ENCODE peak calls at places on chromosomes 7 and 10, in four cellular contexts. L is suprapubic skin, H is lower leg skin, P is neural crest cell. G is an unnamed sample.
A peak's percentile ranks its signal among the peaks of the same experiment; 100 is the strongest.

GRCh38 chr10:80472234-80473095 is 18.4 kb downstream of the TSPAN14 start:
- DNase-seq in L (no peak), H (no peak), P (no peak), G (no peak)

GRCh38 chr10:69696073-69696731 is 66.2 kb downstream of the FAM241B start:
- DNase-seq in L (no peak), H (peak; percentile 54), P (peak; percentile 42), G (no peak)

GRCh38 chr10:3468919-3469638 is 296.5 kb upstream of the PITRM1 start:
- DNase-seq in L (peak; percentile 83), H (peak; percentile 89), P (no peak), G (no peak)

GRCh38 chr10:86290933-86291615 is 75.5 kb downstream of the GRID1 start:
- DNase-seq in L (peak; percentile 40), H (peak; percentile 57), P (no peak), G (peak; percentile 50)

GRCh38 chr7:151240942-151241754 is 7.3 kb downstream of the SMARCD3 start:
- DNase-seq in L (no peak), H (no peak), P (no peak), G (no peak)

GRCh38 chr7:65225422-65226006 is 148.1 kb upstream of the ZNF92 start:
- DNase-seq in L (no peak), H (no peak), P (no peak), G (no peak)

GRCh38 chr10:63722537-63722936 is 201.3 kb downstream of the REEP3 start:
- DNase-seq in L (no peak), H (no peak), P (no peak), G (no peak)

GRCh38 chr7:155198901-155199845 is 98.5 kb upstream of the INSIG1 start:
- DNase-seq in L (no peak), H (peak; percentile 29), P (no peak), G (peak; percentile 48)

GRCh38 chr7:2628137-2628482 is 3.7 kb upstream of the TTYH3 start:
- DNase-seq in L (no peak), H (no peak), P (no peak), G (no peak)

GRCh38 chr10:106424981-106425380 is 739.5 kb downstream of the SORCS1 start:
- DNase-seq in L (no peak), H (no peak), P (no peak), G (no peak)

GRCh38 chr10:127524229-127524628 is 24.9 kb upstream of the NPS start:
- DNase-seq in L (no peak), H (no peak), P (no peak), G (no peak)
- TF ChIP-seq CTCF in L (no peak), H (no peak), P (peak; percentile 48), G (peak; percentile 64)

DNA sequence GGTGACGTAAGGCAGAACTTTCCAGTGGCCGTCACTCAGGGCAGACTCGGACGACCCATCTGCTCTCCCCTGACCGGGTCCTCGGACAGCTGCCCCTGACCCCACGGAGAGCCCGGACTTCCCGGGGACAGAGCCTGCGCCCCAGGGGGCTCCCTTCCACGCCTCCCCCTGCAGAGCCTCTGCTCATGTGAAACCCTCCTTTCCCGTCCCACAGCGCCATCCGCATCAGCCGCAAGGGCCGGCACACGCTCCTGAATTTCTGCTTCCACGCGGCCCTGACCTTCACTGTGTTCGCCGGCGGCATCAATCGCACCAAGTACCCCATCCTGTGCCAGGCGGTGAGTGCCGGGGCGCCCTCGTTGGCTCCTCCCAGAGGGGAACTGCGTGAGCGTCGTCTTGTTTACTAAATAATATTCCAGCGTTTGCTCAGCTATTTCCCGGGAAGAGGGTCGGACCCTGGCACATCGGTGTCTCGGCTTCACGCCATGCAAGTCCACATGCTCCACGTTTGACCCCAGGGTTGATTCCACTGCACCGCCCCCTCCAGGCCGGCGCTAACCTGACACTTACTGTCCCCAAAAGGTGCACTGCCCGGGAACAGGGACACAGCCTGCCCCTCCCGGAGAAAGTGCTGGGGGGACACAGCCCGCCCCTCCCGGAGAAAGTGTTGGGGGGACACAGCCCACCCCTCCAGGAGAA is 10.9 kb downstream of the ADGRA1 start:
- DNase-seq in L (no peak), H (no peak), P (no peak), G (no peak)
- TF ChIP-seq CTCF in L (no peak), H (no peak), P (no peak), G (peak; percentile 26)

GRCh38 chr7:142626420-142627035 is 122.7 kb upstream of the PRSS1 start:
- DNase-seq in L (no peak), H (no peak), P (peak; percentile 67), G (no peak)
- TF ChIP-seq CTCF in L (peak; percentile 54), H (no peak), P (peak; percentile 65), G (peak; percentile 73)

GRCh38 chr7:140640060-140640611 is 477 bp downstream of the DENND2A start:
- DNase-seq in L (peak; percentile 81), H (peak; percentile 89), P (peak; percentile 36), G (peak; percentile 72)
- TF ChIP-seq CTCF in L (no peak), H (no peak), P (no peak), G (no peak)

DNA sequence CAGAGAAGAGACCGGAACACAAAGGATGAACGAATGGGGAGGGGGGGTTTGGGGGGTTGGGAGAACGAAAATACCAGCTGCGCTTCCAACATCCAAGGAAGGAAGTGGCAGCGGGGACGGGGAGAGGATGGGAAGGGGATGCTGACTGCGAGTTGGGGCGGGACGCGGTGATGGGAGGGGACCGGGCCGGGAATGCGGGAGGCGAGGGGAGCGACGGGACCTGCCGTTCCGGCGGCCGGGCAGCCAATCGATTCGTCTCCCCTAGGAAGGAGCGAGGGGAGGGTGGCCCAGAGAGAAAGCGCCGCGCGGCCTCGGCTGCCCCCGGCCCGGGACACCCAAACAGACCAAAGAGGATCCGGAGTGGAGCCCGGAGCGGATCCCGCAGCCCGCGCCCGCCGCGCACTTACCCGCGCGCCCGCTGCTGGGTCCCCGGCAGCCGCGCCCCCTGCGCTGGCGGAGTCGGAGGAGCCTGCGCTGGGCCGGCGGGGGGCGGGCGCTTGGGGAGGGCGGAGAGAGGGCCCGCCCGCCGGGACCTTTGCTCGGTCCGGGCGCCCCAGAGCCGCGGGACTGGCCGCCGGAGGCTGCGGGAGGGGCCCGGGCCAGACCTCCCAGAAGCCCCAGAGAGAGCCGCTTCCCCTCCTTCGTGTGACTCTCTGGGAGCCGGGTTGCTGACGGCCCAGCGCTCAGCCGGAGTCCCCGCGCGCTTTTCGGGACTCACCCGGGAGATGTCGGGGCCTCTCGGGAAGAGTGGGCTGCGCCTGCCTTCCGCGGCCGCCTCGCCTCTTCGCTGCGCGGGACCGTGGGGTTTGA is at the start of gene GSDME:
- DNase-seq in L (no peak), H (peak; percentile 93), P (peak; percentile 55), G (peak; percentile 77)
- TF ChIP-seq CTCF in L (no peak), H (no peak), P (no peak), G (no peak)

DNA sequence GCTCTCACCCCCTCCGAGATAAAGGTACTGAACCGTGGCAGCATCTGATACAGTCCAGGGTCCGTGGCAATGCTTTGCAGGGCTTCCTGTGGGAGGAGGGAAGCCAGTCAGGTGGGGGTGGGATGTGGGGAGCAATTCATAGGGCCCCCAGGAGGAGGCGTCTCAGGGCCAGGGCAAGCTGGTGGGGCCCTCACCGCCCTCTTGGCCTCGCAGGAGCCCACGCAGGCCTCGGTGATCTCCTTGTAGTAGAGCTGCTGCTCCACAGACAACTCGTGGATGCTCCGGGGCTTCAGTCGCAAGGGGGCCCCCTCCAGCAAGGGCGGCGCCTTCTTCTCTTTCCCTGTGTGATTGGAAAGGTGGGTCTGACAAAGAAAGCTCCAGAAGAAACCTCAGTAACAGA is 7.2 kb downstream of the TAF6 start:
- DNase-seq in L (no peak), H (no peak), P (no peak), G (no peak)
- TF ChIP-seq CTCF in L (no peak), H (no peak), P (no peak), G (no peak)

GRCh38 chr7:156764766-156765165 is 124.2 kb downstream of the RNF32 start:
- DNase-seq in L (no peak), H (no peak), P (no peak), G (no peak)

GRCh38 chr7:156765901-156766656 is 125.5 kb downstream of the RNF32 start:
- DNase-seq in L (no peak), H (no peak), P (no peak), G (no peak)

GRCh38 chr7:156759579-156760202 is 119.1 kb downstream of the RNF32 start:
- DNase-seq in L (no peak), H (no peak), P (no peak), G (no peak)

GRCh38 chr7:156766666-156767065 is 126.1 kb downstream of the RNF32 start:
- DNase-seq in L (no peak), H (no peak), P (no peak), G (no peak)

GRCh38 chr7:156764016-156764669 is 123.6 kb downstream of the RNF32 start:
- DNase-seq in L (no peak), H (no peak), P (peak; percentile 45), G (no peak)
- TF ChIP-seq CTCF in L (peak; percentile 43), H (no peak), P (peak; percentile 81), G (peak; percentile 83)

G was measured in type B pancreatic cell.